ENCODE peak calls at places on chromosomes 6 and 20, in eight cellular contexts. One of them, this sample, is unnamed.

GRCh38 chr6:147244832-147245231 is 40.6 kb downstream of the STXBP5 start:
- DNase-seq in IMR-90: no peak
- DNase-seq in transverse colon: no peak
- DNase-seq in ascending aorta: no peak
- DNase-seq in left lung: no peak
- DNase-seq in astrocyte: no peak
- DNase-seq in RWPE2: no peak
- DNase-seq in heart left ventricle: no peak
- DNase-seq in this sample: no peak

GRCh38 chr6:108805611-108806181 is 42.5 kb upstream of the ARMC2 start:
- DNase-seq in IMR-90: no peak
- DNase-seq in left lung: no peak
- DNase-seq in RWPE2: no peak
- DNase-seq in ascending aorta: no peak
- DNase-seq in astrocyte: no peak
- DNase-seq in transverse colon: no peak
- DNase-seq in heart left ventricle: no peak
- DNase-seq in this sample: no peak

GRCh38 chr6:141988954-141989705 is 143.6 kb upstream of the GJE1 start:
- DNase-seq in left lung: no peak
- DNase-seq in RWPE2: no peak
- DNase-seq in ascending aorta: no peak
- DNase-seq in transverse colon: no peak
- DNase-seq in astrocyte: peak; percentile 46
- DNase-seq in heart left ventricle: no peak
- DNase-seq in IMR-90: peak; percentile 81
- DNase-seq in this sample: no peak

GRCh38 chr6:431986-432385 is 40.4 kb downstream of the IRF4 start:
- DNase-seq in IMR-90: no peak
- DNase-seq in RWPE2: no peak
- DNase-seq in heart left ventricle: no peak
- DNase-seq in transverse colon: no peak
- DNase-seq in left lung: no peak
- DNase-seq in ascending aorta: no peak
- DNase-seq in astrocyte: peak; percentile 12
- DNase-seq in this sample: no peak

GRCh38 chr20:1184638-1185315 is at the start of gene TMEM74B:
- DNase-seq in transverse colon: no peak
- DNase-seq in heart left ventricle: no peak
- DNase-seq in IMR-90: no peak
- DNase-seq in left lung: no peak
- DNase-seq in ascending aorta: no peak
- DNase-seq in RWPE2: no peak
- DNase-seq in astrocyte: no peak
- DNase-seq in this sample: no peak

GRCh38 chr6:134437376-134437775 is 119.5 kb upstream of the SGK1 start:
- DNase-seq in transverse colon: peak; percentile 16
- DNase-seq in astrocyte: peak; percentile 40
- DNase-seq in IMR-90: peak; percentile 75
- DNase-seq in RWPE2: no peak
- DNase-seq in ascending aorta: no peak
- DNase-seq in heart left ventricle: no peak
- DNase-seq in left lung: peak; percentile 61
- DNase-seq in this sample: no peak

GRCh38 chr20:41200446-41201202 is 63.3 kb downstream of the PLCG1 start:
- DNase-seq in IMR-90: no peak
- DNase-seq in astrocyte: no peak
- DNase-seq in left lung: no peak
- DNase-seq in transverse colon: no peak
- DNase-seq in ascending aorta: no peak
- DNase-seq in RWPE2: no peak
- DNase-seq in heart left ventricle: peak; percentile 20
- DNase-seq in this sample: no peak

GRCh38 chr20:64142546-64142945 is 21.7 kb upstream of the MYT1 start:
- DNase-seq in astrocyte: no peak
- DNase-seq in transverse colon: no peak
- DNase-seq in heart left ventricle: peak; percentile 5
- DNase-seq in IMR-90: no peak
- DNase-seq in ascending aorta: no peak
- DNase-seq in RWPE2: peak; percentile 79
- DNase-seq in left lung: peak; percentile 8
- DNase-seq in this sample: no peak

GRCh38 chr6:38571721-38572120 is 68.0 kb downstream of the BTBD9 start:
- DNase-seq in transverse colon: no peak
- DNase-seq in astrocyte: no peak
- DNase-seq in ascending aorta: no peak
- DNase-seq in heart left ventricle: no peak
- DNase-seq in RWPE2: no peak
- DNase-seq in left lung: no peak
- DNase-seq in IMR-90: no peak
- DNase-seq in this sample: no peak

GRCh38 chr6:26205625-26206574 is 118.7 kb downstream of the HFE start:
- DNase-seq in ascending aorta: no peak
- DNase-seq in IMR-90: peak; percentile 91
- DNase-seq in heart left ventricle: no peak
- DNase-seq in transverse colon: peak; percentile 26
- DNase-seq in left lung: no peak
- DNase-seq in RWPE2: no peak
- DNase-seq in astrocyte: peak; percentile 92
- DNase-seq in this sample: no peak

GRCh38 chr6:34383171-34383631 is 9.3 kb downstream of the NUDT3 start:
- DNase-seq in transverse colon: no peak
- DNase-seq in IMR-90: peak; percentile 86
- DNase-seq in heart left ventricle: no peak
- DNase-seq in ascending aorta: no peak
- DNase-seq in astrocyte: peak; percentile 70
- DNase-seq in RWPE2: no peak
- DNase-seq in left lung: no peak
- DNase-seq in this sample: no peak

GRCh38 chr6:165929607-165930006 is 238.0 kb downstream of the TBXT start:
- DNase-seq in transverse colon: no peak
- DNase-seq in heart left ventricle: no peak
- DNase-seq in left lung: no peak
- DNase-seq in ascending aorta: no peak
- DNase-seq in astrocyte: no peak
- DNase-seq in RWPE2: no peak
- DNase-seq in IMR-90: no peak
- DNase-seq in this sample: no peak

GRCh38 chr6:15426395-15426794 is 180.5 kb downstream of the JARID2 start:
- DNase-seq in RWPE2: no peak
- DNase-seq in astrocyte: no peak
- DNase-seq in IMR-90: no peak
- DNase-seq in ascending aorta: no peak
- DNase-seq in left lung: no peak
- DNase-seq in heart left ventricle: no peak
- DNase-seq in transverse colon: no peak
- DNase-seq in this sample: no peak

GRCh38 chr20:37494301-37494700 is 26.7 kb upstream of the NNAT start:
- DNase-seq in left lung: no peak
- DNase-seq in IMR-90: no peak
- DNase-seq in RWPE2: peak; percentile 73
- DNase-seq in astrocyte: no peak
- DNase-seq in heart left ventricle: no peak
- DNase-seq in transverse colon: no peak
- DNase-seq in ascending aorta: no peak
- DNase-seq in this sample: no peak

GRCh38 chr20:37494796-37495195 is 26.3 kb upstream of the NNAT start:
- DNase-seq in transverse colon: no peak
- DNase-seq in ascending aorta: no peak
- DNase-seq in IMR-90: no peak
- DNase-seq in RWPE2: peak; percentile 73
- DNase-seq in heart left ventricle: no peak
- DNase-seq in left lung: no peak
- DNase-seq in astrocyte: no peak
- DNase-seq in this sample: no peak

GRCh38 chr20:37500311-37500710 is 20.7 kb upstream of the NNAT start:
- DNase-seq in left lung: no peak
- DNase-seq in RWPE2: peak; percentile 56
- DNase-seq in ascending aorta: no peak
- DNase-seq in IMR-90: no peak
- DNase-seq in astrocyte: no peak
- DNase-seq in transverse colon: no peak
- DNase-seq in heart left ventricle: no peak
- DNase-seq in this sample: no peak

GRCh38 chr20:37501940-37502339 is 19.1 kb upstream of the NNAT start:
- DNase-seq in RWPE2: peak; percentile 77
- DNase-seq in ascending aorta: no peak
- DNase-seq in heart left ventricle: no peak
- DNase-seq in IMR-90: no peak
- DNase-seq in transverse colon: no peak
- DNase-seq in astrocyte: no peak
- DNase-seq in left lung: no peak
- DNase-seq in this sample: no peak

DNA sequence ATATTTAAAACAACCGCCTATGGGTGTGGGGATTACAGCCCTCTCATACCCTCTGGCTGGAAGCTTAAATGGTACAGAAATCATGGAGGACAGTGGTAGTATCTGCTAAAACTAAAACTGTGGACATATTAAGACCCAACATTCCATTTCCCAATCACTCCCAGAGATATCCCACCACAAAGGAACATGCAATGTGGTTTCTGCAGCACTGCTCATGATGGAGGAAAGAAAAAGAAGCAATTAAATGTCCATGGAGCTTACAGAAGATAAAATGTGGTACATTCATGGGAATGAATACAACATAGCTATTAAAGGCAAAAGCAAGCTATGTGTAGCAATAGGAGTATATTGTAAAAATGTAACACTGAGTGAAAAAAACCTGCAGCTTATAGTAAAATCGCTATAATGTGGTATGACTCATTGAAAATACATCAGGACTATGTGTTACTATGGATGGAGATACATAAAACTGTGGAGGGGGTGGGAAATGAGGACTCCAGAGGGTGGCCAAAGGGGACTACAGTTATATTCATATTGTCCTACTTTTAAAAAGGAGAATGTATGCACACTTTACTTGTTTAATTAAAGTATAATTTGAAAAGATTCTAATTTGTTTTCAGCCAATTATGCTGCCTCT is 22.9 kb upstream of the NNAT start:
- DNase-seq in left lung: no peak
- DNase-seq in RWPE2: no peak
- DNase-seq in transverse colon: no peak
- DNase-seq in ascending aorta: no peak
- DNase-seq in astrocyte: no peak
- DNase-seq in IMR-90: peak; percentile 43
- DNase-seq in heart left ventricle: no peak
- DNase-seq in this sample: no peak
- H3K4me3 ChIP-seq in left lung: no peak overlapping the region
- H3K4me3 ChIP-seq in RWPE2: no peak overlapping the region
- H3K4me3 ChIP-seq in transverse colon: no peak overlapping the region
- H3K4me3 ChIP-seq in ascending aorta: no peak overlapping the region
- H3K4me3 ChIP-seq in astrocyte: no peak overlapping the region
- H3K4me3 ChIP-seq in IMR-90: no peak overlapping the region
- H3K4me3 ChIP-seq in heart left ventricle: no peak overlapping the region
- H3K4me3 ChIP-seq in this sample: no peak overlapping the region

DNA sequence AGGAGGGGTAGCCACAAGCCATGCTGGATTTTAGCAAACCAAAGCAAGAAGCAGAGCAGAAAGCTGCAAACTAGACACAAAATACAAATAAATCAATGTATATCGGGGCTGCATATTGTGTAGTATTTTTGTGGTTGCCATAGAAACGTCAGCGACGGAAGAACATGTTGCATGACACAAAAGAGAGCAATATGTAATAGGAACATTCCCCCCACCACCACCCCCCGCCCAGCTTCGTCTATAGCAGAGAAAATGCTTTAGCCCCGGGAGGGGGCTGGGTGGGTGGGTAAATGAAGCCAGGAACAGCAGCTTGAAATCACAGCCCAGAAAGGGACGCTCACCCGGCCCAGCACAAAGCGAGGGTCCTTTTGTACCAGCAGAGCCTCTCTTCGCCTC is 507 bp downstream of the AGPAT4 start:
- DNase-seq in transverse colon: no peak
- DNase-seq in left lung: no peak
- DNase-seq in ascending aorta: no peak
- DNase-seq in RWPE2: no peak
- DNase-seq in astrocyte: peak; percentile 36
- DNase-seq in heart left ventricle: no peak
- DNase-seq in IMR-90: peak; percentile 48
- DNase-seq in this sample: peak; percentile 27
- H3K27ac ChIP-seq in transverse colon: peak overlapping the region; percentile 72
- H3K27ac ChIP-seq in left lung: peak overlapping the region; percentile 85
- H3K27ac ChIP-seq in ascending aorta: peak overlapping the region; percentile 52
- H3K27ac ChIP-seq in RWPE2: peak overlapping the region; percentile 54
- H3K27ac ChIP-seq in astrocyte: peak overlapping the region; percentile 93
- H3K27ac ChIP-seq in heart left ventricle: peak overlapping the region; percentile 58
- H3K27ac ChIP-seq in IMR-90: peak overlapping the region; percentile 18
- H3K27ac ChIP-seq in this sample: peak overlapping the region; percentile 79

DNA sequence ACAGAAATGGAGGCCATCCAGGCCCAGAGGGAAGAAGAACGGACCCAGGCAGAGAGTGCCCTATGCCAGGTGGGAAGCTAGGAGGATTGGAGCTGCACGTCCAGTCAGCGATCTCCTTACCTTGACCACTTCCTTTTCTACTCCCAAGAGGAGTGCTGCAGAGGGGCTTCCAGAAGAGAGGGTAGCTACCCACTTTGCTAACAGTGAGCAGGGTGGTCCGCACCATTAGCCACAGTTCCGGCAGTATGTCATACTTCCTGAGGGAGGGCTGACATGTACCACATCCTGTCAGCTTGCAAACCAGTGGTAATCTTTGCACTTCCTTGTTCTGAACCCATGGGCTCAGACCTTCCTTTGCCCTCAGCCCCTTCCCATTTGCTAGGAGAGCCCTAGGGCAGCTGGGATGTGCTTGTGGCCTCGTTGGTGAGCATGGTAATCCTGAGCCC is 35.4 kb downstream of the CEP250 start:
- DNase-seq in RWPE2: peak; percentile 59
- DNase-seq in ascending aorta: no peak
- DNase-seq in left lung: no peak
- DNase-seq in heart left ventricle: no peak
- DNase-seq in transverse colon: peak; percentile 47
- DNase-seq in IMR-90: no peak
- DNase-seq in astrocyte: no peak
- DNase-seq in this sample: peak; percentile 47
- H3K4me3 ChIP-seq in RWPE2: no peak overlapping the region
- H3K4me3 ChIP-seq in ascending aorta: no peak overlapping the region
- H3K4me3 ChIP-seq in left lung: peak overlapping the region; percentile 46
- H3K4me3 ChIP-seq in heart left ventricle: peak overlapping the region; percentile 42
- H3K4me3 ChIP-seq in transverse colon: no peak overlapping the region
- H3K4me3 ChIP-seq in IMR-90: no peak overlapping the region
- H3K4me3 ChIP-seq in astrocyte: no peak overlapping the region
- H3K4me3 ChIP-seq in this sample: peak overlapping the region; percentile 75

GRCh38 chr6:113949499-113949898 is 21.4 kb downstream of the HDAC2 start:
- DNase-seq in astrocyte: no peak
- DNase-seq in RWPE2: no peak
- DNase-seq in left lung: no peak
- DNase-seq in ascending aorta: no peak
- DNase-seq in IMR-90: no peak
- DNase-seq in transverse colon: no peak
- DNase-seq in heart left ventricle: no peak
- DNase-seq in this sample: no peak

GRCh38 chr6:113954653-113955052 is 16.3 kb downstream of the HDAC2 start:
- DNase-seq in left lung: no peak
- DNase-seq in ascending aorta: no peak
- DNase-seq in transverse colon: no peak
- DNase-seq in RWPE2: no peak
- DNase-seq in IMR-90: peak; percentile 25
- DNase-seq in astrocyte: peak; percentile 11
- DNase-seq in heart left ventricle: no peak
- DNase-seq in this sample: no peak

GRCh38 chr6:113959235-113959634 is 11.7 kb downstream of the HDAC2 start:
- DNase-seq in astrocyte: no peak
- DNase-seq in ascending aorta: no peak
- DNase-seq in RWPE2: no peak
- DNase-seq in left lung: no peak
- DNase-seq in transverse colon: no peak
- DNase-seq in heart left ventricle: no peak
- DNase-seq in IMR-90: no peak
- DNase-seq in this sample: no peak

GRCh38 chr6:113953346-113953745 is 17.6 kb downstream of the HDAC2 start:
- DNase-seq in ascending aorta: no peak
- DNase-seq in RWPE2: no peak
- DNase-seq in heart left ventricle: no peak
- DNase-seq in astrocyte: peak; percentile 53
- DNase-seq in IMR-90: peak; percentile 50
- DNase-seq in transverse colon: no peak
- DNase-seq in left lung: no peak
- DNase-seq in this sample: no peak
- H3K27ac ChIP-seq in ascending aorta: no peak overlapping the region
- H3K27ac ChIP-seq in RWPE2: peak overlapping the region; percentile 8
- H3K27ac ChIP-seq in heart left ventricle: no peak overlapping the region
- H3K27ac ChIP-seq in astrocyte: no peak overlapping the region
- H3K27ac ChIP-seq in IMR-90: no peak overlapping the region
- H3K27ac ChIP-seq in transverse colon: no peak overlapping the region
- H3K27ac ChIP-seq in left lung: no peak overlapping the region
- H3K27ac ChIP-seq in this sample: no peak overlapping the region

This sample was measured in effector memory CD4-positive, alpha-beta T cell.